ENCODE peak calls at places on chromosomes 13 and 19, in seven cellular contexts. One of them, this sample, is unnamed.

GRCh38 chr13:21478881-21479808 is 20.0 kb upstream of the ZDHHC20 start:
- DNase-seq in activated CD4-positive, alpha-beta T cell treated with anti-CD3 and anti-CD28 coated beads, Interleukin-2, amount 10 ng/mL, durations not matched to agents 7 days and 5 days: peak; percentile 80
- DNase-seq in stimulated activated CD4-positive, alpha-beta T cell treated with anti-CD3 and anti-CD28 coated beads, TNF-alpha, amount 100 ng/mL, for 1 hour: peak; percentile 3
- DNase-seq in H9: no peak
- DNase-seq in cardiac muscle cell: peak; percentile 79
- DNase-seq in activated naive CD8-positive, alpha-beta T cell treated with anti-CD3 and anti-CD28 coated beads for 36 hours: no peak
- DNase-seq in SW 1271: no peak
- DNase-seq in this sample: peak; percentile 25

GRCh38 chr19:359653-359925 is 15.0 kb upstream of the MIER2 start:
- DNase-seq in SW 1271: no peak
- DNase-seq in H9: no peak
- DNase-seq in cardiac muscle cell: no peak
- DNase-seq in stimulated activated CD4-positive, alpha-beta T cell treated with anti-CD3 and anti-CD28 coated beads, TNF-alpha, amount 100 ng/mL, for 1 hour: no peak
- DNase-seq in activated CD4-positive, alpha-beta T cell treated with anti-CD3 and anti-CD28 coated beads, Interleukin-2, amount 10 ng/mL, durations not matched to agents 7 days and 5 days: no peak
- DNase-seq in activated naive CD8-positive, alpha-beta T cell treated with anti-CD3 and anti-CD28 coated beads for 36 hours: no peak
- DNase-seq in this sample: no peak

GRCh38 chr19:19261350-19262189 is 11.5 kb downstream of the TM6SF2 start:
- DNase-seq in stimulated activated CD4-positive, alpha-beta T cell treated with anti-CD3 and anti-CD28 coated beads, TNF-alpha, amount 100 ng/mL, for 1 hour: no peak
- DNase-seq in H9: peak; percentile 86
- DNase-seq in SW 1271: no peak
- DNase-seq in activated naive CD8-positive, alpha-beta T cell treated with anti-CD3 and anti-CD28 coated beads for 36 hours: peak; percentile 26
- DNase-seq in activated CD4-positive, alpha-beta T cell treated with anti-CD3 and anti-CD28 coated beads, Interleukin-2, amount 10 ng/mL, durations not matched to agents 7 days and 5 days: no peak
- DNase-seq in cardiac muscle cell: peak; percentile 57
- DNase-seq in this sample: no peak

GRCh38 chr13:43273362-43273761 is 250.0 kb downstream of the DNAJC15 start:
- DNase-seq in activated CD4-positive, alpha-beta T cell treated with anti-CD3 and anti-CD28 coated beads, Interleukin-2, amount 10 ng/mL, durations not matched to agents 7 days and 5 days: no peak
- DNase-seq in cardiac muscle cell: no peak
- DNase-seq in H9: no peak
- DNase-seq in SW 1271: no peak
- DNase-seq in stimulated activated CD4-positive, alpha-beta T cell treated with anti-CD3 and anti-CD28 coated beads, TNF-alpha, amount 100 ng/mL, for 1 hour: no peak
- DNase-seq in activated naive CD8-positive, alpha-beta T cell treated with anti-CD3 and anti-CD28 coated beads for 36 hours: no peak
- DNase-seq in this sample: no peak

GRCh38 chr13:91398413-91399188 is at the start of gene GPC5:
- DNase-seq in stimulated activated CD4-positive, alpha-beta T cell treated with anti-CD3 and anti-CD28 coated beads, TNF-alpha, amount 100 ng/mL, for 1 hour: peak; percentile 61
- DNase-seq in activated naive CD8-positive, alpha-beta T cell treated with anti-CD3 and anti-CD28 coated beads for 36 hours: peak; percentile 83
- DNase-seq in activated CD4-positive, alpha-beta T cell treated with anti-CD3 and anti-CD28 coated beads, Interleukin-2, amount 10 ng/mL, durations not matched to agents 7 days and 5 days: peak; percentile 81
- DNase-seq in SW 1271: peak; percentile 3
- DNase-seq in H9: peak; percentile 89
- DNase-seq in cardiac muscle cell: peak; percentile 86
- DNase-seq in this sample: peak; percentile 57

GRCh38 chr19:40542197-40542859 is 34.3 kb upstream of the SHKBP1 start:
- DNase-seq in cardiac muscle cell: no peak
- DNase-seq in activated naive CD8-positive, alpha-beta T cell treated with anti-CD3 and anti-CD28 coated beads for 36 hours: no peak
- DNase-seq in activated CD4-positive, alpha-beta T cell treated with anti-CD3 and anti-CD28 coated beads, Interleukin-2, amount 10 ng/mL, durations not matched to agents 7 days and 5 days: no peak
- DNase-seq in stimulated activated CD4-positive, alpha-beta T cell treated with anti-CD3 and anti-CD28 coated beads, TNF-alpha, amount 100 ng/mL, for 1 hour: no peak
- DNase-seq in SW 1271: no peak
- DNase-seq in H9: no peak
- DNase-seq in this sample: no peak

GRCh38 chr13:39052944-39053343 is 14.7 kb downstream of the NHLRC3 start:
- DNase-seq in activated CD4-positive, alpha-beta T cell treated with anti-CD3 and anti-CD28 coated beads, Interleukin-2, amount 10 ng/mL, durations not matched to agents 7 days and 5 days: no peak
- DNase-seq in cardiac muscle cell: no peak
- DNase-seq in H9: no peak
- DNase-seq in stimulated activated CD4-positive, alpha-beta T cell treated with anti-CD3 and anti-CD28 coated beads, TNF-alpha, amount 100 ng/mL, for 1 hour: no peak
- DNase-seq in SW 1271: no peak
- DNase-seq in activated naive CD8-positive, alpha-beta T cell treated with anti-CD3 and anti-CD28 coated beads for 36 hours: no peak
- DNase-seq in this sample: no peak

GRCh38 chr19:50478901-50479715 is 2.5 kb upstream of the GARIN5A start:
- DNase-seq in cardiac muscle cell: peak; percentile 64
- DNase-seq in H9: peak; percentile 83
- DNase-seq in SW 1271: no peak
- DNase-seq in activated naive CD8-positive, alpha-beta T cell treated with anti-CD3 and anti-CD28 coated beads for 36 hours: peak; percentile 34
- DNase-seq in activated CD4-positive, alpha-beta T cell treated with anti-CD3 and anti-CD28 coated beads, Interleukin-2, amount 10 ng/mL, durations not matched to agents 7 days and 5 days: no peak
- DNase-seq in stimulated activated CD4-positive, alpha-beta T cell treated with anti-CD3 and anti-CD28 coated beads, TNF-alpha, amount 100 ng/mL, for 1 hour: no peak
- DNase-seq in this sample: no peak

GRCh38 chr19:15353908-15354307 is 21.6 kb upstream of the BRD4 start:
- DNase-seq in activated CD4-positive, alpha-beta T cell treated with anti-CD3 and anti-CD28 coated beads, Interleukin-2, amount 10 ng/mL, durations not matched to agents 7 days and 5 days: no peak
- DNase-seq in activated naive CD8-positive, alpha-beta T cell treated with anti-CD3 and anti-CD28 coated beads for 36 hours: no peak
- DNase-seq in stimulated activated CD4-positive, alpha-beta T cell treated with anti-CD3 and anti-CD28 coated beads, TNF-alpha, amount 100 ng/mL, for 1 hour: no peak
- DNase-seq in SW 1271: no peak
- DNase-seq in H9: no peak
- DNase-seq in cardiac muscle cell: no peak
- DNase-seq in this sample: no peak

GRCh38 chr19:47097396-47098217 is 16.0 kb downstream of the ZC3H4 start:
- DNase-seq in activated naive CD8-positive, alpha-beta T cell treated with anti-CD3 and anti-CD28 coated beads for 36 hours: no peak
- DNase-seq in stimulated activated CD4-positive, alpha-beta T cell treated with anti-CD3 and anti-CD28 coated beads, TNF-alpha, amount 100 ng/mL, for 1 hour: no peak
- DNase-seq in SW 1271: no peak
- DNase-seq in cardiac muscle cell: no peak
- DNase-seq in H9: no peak
- DNase-seq in activated CD4-positive, alpha-beta T cell treated with anti-CD3 and anti-CD28 coated beads, Interleukin-2, amount 10 ng/mL, durations not matched to agents 7 days and 5 days: no peak
- DNase-seq in this sample: no peak

GRCh38 chr13:27854606-27855005 is 62.3 kb downstream of the GSX1 start:
- DNase-seq in stimulated activated CD4-positive, alpha-beta T cell treated with anti-CD3 and anti-CD28 coated beads, TNF-alpha, amount 100 ng/mL, for 1 hour: no peak
- DNase-seq in cardiac muscle cell: no peak
- DNase-seq in activated CD4-positive, alpha-beta T cell treated with anti-CD3 and anti-CD28 coated beads, Interleukin-2, amount 10 ng/mL, durations not matched to agents 7 days and 5 days: no peak
- DNase-seq in H9: no peak
- DNase-seq in SW 1271: no peak
- DNase-seq in activated naive CD8-positive, alpha-beta T cell treated with anti-CD3 and anti-CD28 coated beads for 36 hours: no peak
- DNase-seq in this sample: no peak

GRCh38 chr13:21164631-21165030 is 11.7 kb downstream of the SKA3 start:
- DNase-seq in activated CD4-positive, alpha-beta T cell treated with anti-CD3 and anti-CD28 coated beads, Interleukin-2, amount 10 ng/mL, durations not matched to agents 7 days and 5 days: no peak
- DNase-seq in SW 1271: no peak
- DNase-seq in H9: no peak
- DNase-seq in cardiac muscle cell: no peak
- DNase-seq in activated naive CD8-positive, alpha-beta T cell treated with anti-CD3 and anti-CD28 coated beads for 36 hours: no peak
- DNase-seq in stimulated activated CD4-positive, alpha-beta T cell treated with anti-CD3 and anti-CD28 coated beads, TNF-alpha, amount 100 ng/mL, for 1 hour: no peak
- DNase-seq in this sample: no peak

GRCh38 chr19:48925240-48925843 is 8.2 kb upstream of the DHDH start:
- DNase-seq in activated CD4-positive, alpha-beta T cell treated with anti-CD3 and anti-CD28 coated beads, Interleukin-2, amount 10 ng/mL, durations not matched to agents 7 days and 5 days: no peak
- DNase-seq in SW 1271: no peak
- DNase-seq in cardiac muscle cell: no peak
- DNase-seq in stimulated activated CD4-positive, alpha-beta T cell treated with anti-CD3 and anti-CD28 coated beads, TNF-alpha, amount 100 ng/mL, for 1 hour: no peak
- DNase-seq in H9: no peak
- DNase-seq in activated naive CD8-positive, alpha-beta T cell treated with anti-CD3 and anti-CD28 coated beads for 36 hours: no peak
- DNase-seq in this sample: no peak

GRCh38 chr19:11539495-11540365 is 1.1 kb downstream of the CNN1 start:
- DNase-seq in cardiac muscle cell: peak; percentile 91
- DNase-seq in stimulated activated CD4-positive, alpha-beta T cell treated with anti-CD3 and anti-CD28 coated beads, TNF-alpha, amount 100 ng/mL, for 1 hour: no peak
- DNase-seq in H9: no peak
- DNase-seq in SW 1271: no peak
- DNase-seq in activated naive CD8-positive, alpha-beta T cell treated with anti-CD3 and anti-CD28 coated beads for 36 hours: no peak
- DNase-seq in activated CD4-positive, alpha-beta T cell treated with anti-CD3 and anti-CD28 coated beads, Interleukin-2, amount 10 ng/mL, durations not matched to agents 7 days and 5 days: no peak
- DNase-seq in this sample: no peak

GRCh38 chr19:4807188-4807587 is 15.7 kb downstream of the FEM1A start:
- DNase-seq in stimulated activated CD4-positive, alpha-beta T cell treated with anti-CD3 and anti-CD28 coated beads, TNF-alpha, amount 100 ng/mL, for 1 hour: no peak
- DNase-seq in activated naive CD8-positive, alpha-beta T cell treated with anti-CD3 and anti-CD28 coated beads for 36 hours: no peak
- DNase-seq in SW 1271: no peak
- DNase-seq in cardiac muscle cell: no peak
- DNase-seq in H9: no peak
- DNase-seq in activated CD4-positive, alpha-beta T cell treated with anti-CD3 and anti-CD28 coated beads, Interleukin-2, amount 10 ng/mL, durations not matched to agents 7 days and 5 days: no peak
- DNase-seq in this sample: no peak

GRCh38 chr19:55322495-55322894 is 2.6 kb downstream of the TMEM150B start:
- DNase-seq in activated naive CD8-positive, alpha-beta T cell treated with anti-CD3 and anti-CD28 coated beads for 36 hours: no peak
- DNase-seq in SW 1271: no peak
- DNase-seq in activated CD4-positive, alpha-beta T cell treated with anti-CD3 and anti-CD28 coated beads, Interleukin-2, amount 10 ng/mL, durations not matched to agents 7 days and 5 days: no peak
- DNase-seq in cardiac muscle cell: no peak
- DNase-seq in H9: no peak
- DNase-seq in stimulated activated CD4-positive, alpha-beta T cell treated with anti-CD3 and anti-CD28 coated beads, TNF-alpha, amount 100 ng/mL, for 1 hour: no peak
- DNase-seq in this sample: no peak

This sample was measured in central memory CD8-positive, alpha-beta T cell.